ENCODE peak calls at places on chromosomes 12 and 14, in six cellular contexts. One of them, this sample, is unnamed.

GRCh38 chr12:106101798-106102197 is 37.0 kb downstream of the NUAK1 start:
- DNase-seq in SK-N-SH: no peak
- DNase-seq in A549: no peak
- DNase-seq in tibial nerve: no peak
- DNase-seq in esophagus muscularis mucosa: no peak
- DNase-seq in transverse colon: no peak
- DNase-seq in this sample: peak

GRCh38 chr12:48788852-48789775 is at the start of gene ADCY6:
- DNase-seq in SK-N-SH: peak
- DNase-seq in A549: peak
- DNase-seq in tibial nerve: peak
- DNase-seq in esophagus muscularis mucosa: no peak
- DNase-seq in transverse colon: peak
- DNase-seq in this sample: peak

GRCh38 chr14:92549096-92549852 is 35.7 kb downstream of the RIN3 start:
- DNase-seq in SK-N-SH: no peak
- DNase-seq in A549: no peak
- DNase-seq in tibial nerve: no peak
- DNase-seq in esophagus muscularis mucosa: no peak
- DNase-seq in transverse colon: no peak
- DNase-seq in this sample: no peak

GRCh38 chr14:61673305-61673704 is 22.0 kb upstream of the HIF1A start:
- DNase-seq in SK-N-SH: no peak
- DNase-seq in A549: no peak
- DNase-seq in tibial nerve: no peak
- DNase-seq in esophagus muscularis mucosa: no peak
- DNase-seq in transverse colon: no peak
- DNase-seq in this sample: no peak

GRCh38 chr12:105451211-105451610 is 120.7 kb downstream of the C12orf75 start:
- DNase-seq in SK-N-SH: no peak
- DNase-seq in A549: no peak
- DNase-seq in tibial nerve: peak
- DNase-seq in esophagus muscularis mucosa: no peak
- DNase-seq in transverse colon: no peak
- DNase-seq in this sample: no peak

GRCh38 chr12:70365648-70366518 is at the start of gene KCNMB4:
- DNase-seq in SK-N-SH: peak
- DNase-seq in A549: peak
- DNase-seq in tibial nerve: peak
- DNase-seq in esophagus muscularis mucosa: no peak
- DNase-seq in transverse colon: peak
- DNase-seq in this sample: peak

GRCh38 chr14:89833120-89833521 is 121.4 kb downstream of the EFCAB11 start:
- DNase-seq in SK-N-SH: no peak
- DNase-seq in A549: no peak
- DNase-seq in tibial nerve: no peak
- DNase-seq in esophagus muscularis mucosa: no peak
- DNase-seq in transverse colon: no peak
- DNase-seq in this sample: no peak

GRCh38 chr12:82818276-82819035 is 131.8 kb downstream of the TMTC2 start:
- DNase-seq in SK-N-SH: no peak
- DNase-seq in A549: no peak
- DNase-seq in tibial nerve: no peak
- DNase-seq in esophagus muscularis mucosa: no peak
- DNase-seq in transverse colon: no peak
- DNase-seq in this sample: no peak

GRCh38 chr12:77609016-77609415 is 221.7 kb upstream of the NAV3 start:
- DNase-seq in SK-N-SH: no peak
- DNase-seq in A549: no peak
- DNase-seq in tibial nerve: no peak
- DNase-seq in esophagus muscularis mucosa: no peak
- DNase-seq in transverse colon: no peak
- DNase-seq in this sample: no peak

DNA sequence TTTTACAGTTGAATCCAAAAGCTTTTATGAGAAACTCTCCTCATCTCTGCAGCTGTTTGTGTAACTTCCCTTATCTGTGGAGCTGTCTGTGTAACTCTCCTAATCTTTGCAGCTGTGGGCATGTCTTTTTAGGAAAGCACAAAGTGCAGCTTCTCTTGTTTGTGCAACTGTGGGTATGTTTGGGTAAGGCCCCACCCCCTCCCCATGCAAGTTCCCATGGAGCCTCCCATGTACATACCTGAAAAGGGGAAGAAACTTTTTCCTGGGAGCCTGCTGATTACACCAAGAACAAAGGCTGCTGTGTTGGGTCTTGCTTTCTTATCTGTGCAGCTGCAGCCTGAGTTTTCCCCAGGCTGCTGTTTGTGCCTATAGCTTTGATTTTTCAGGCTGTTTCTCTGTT is 42.7 kb upstream of the CDKN3 start:
- DNase-seq in SK-N-SH: no peak
- DNase-seq in A549: no peak
- DNase-seq in tibial nerve: no peak
- DNase-seq in esophagus muscularis mucosa: no peak
- DNase-seq in transverse colon: no peak
- DNase-seq in this sample: no peak
- TF ChIP-seq EP300 in SK-N-SH: no peak
- TF ChIP-seq EP300 in A549: no peak
- TF ChIP-seq EP300 in tibial nerve: no peak
- TF ChIP-seq EP300 in esophagus muscularis mucosa: no peak
- TF ChIP-seq EP300 in transverse colon: no peak
- TF ChIP-seq EP300 in this sample: no peak

GRCh38 chr12:94151577-94151976 is 3.2 kb downstream of the PLXNC1 start:
- DNase-seq in SK-N-SH: no peak
- DNase-seq in A549: no peak
- DNase-seq in tibial nerve: no peak
- DNase-seq in esophagus muscularis mucosa: no peak
- DNase-seq in transverse colon: peak
- DNase-seq in this sample: no peak

GRCh38 chr12:94148841-94149780 is 734 bp downstream of the PLXNC1 start:
- DNase-seq in SK-N-SH: peak
- DNase-seq in A549: peak
- DNase-seq in tibial nerve: no peak
- DNase-seq in esophagus muscularis mucosa: no peak
- DNase-seq in transverse colon: peak
- DNase-seq in this sample: peak

GRCh38 chr12:94149781-94150482 is 1.6 kb downstream of the PLXNC1 start:
- DNase-seq in SK-N-SH: peak
- DNase-seq in A549: peak
- DNase-seq in tibial nerve: no peak
- DNase-seq in esophagus muscularis mucosa: no peak
- DNase-seq in transverse colon: peak
- DNase-seq in this sample: peak

GRCh38 chr12:94152292-94153083 is 4.1 kb downstream of the PLXNC1 start:
- DNase-seq in SK-N-SH: no peak
- DNase-seq in A549: no peak
- DNase-seq in tibial nerve: no peak
- DNase-seq in esophagus muscularis mucosa: no peak
- DNase-seq in transverse colon: no peak
- DNase-seq in this sample: no peak

GRCh38 chr12:94150483-94151225 is 2.3 kb downstream of the PLXNC1 start:
- DNase-seq in SK-N-SH: peak
- DNase-seq in A549: no peak
- DNase-seq in tibial nerve: no peak
- DNase-seq in esophagus muscularis mucosa: no peak
- DNase-seq in transverse colon: peak
- DNase-seq in this sample: peak
- H3K4me3 ChIP-seq in SK-N-SH: no peak
- H3K4me3 ChIP-seq in A549: peak
- H3K4me3 ChIP-seq in tibial nerve: peak
- H3K4me3 ChIP-seq in esophagus muscularis mucosa: peak
- H3K4me3 ChIP-seq in transverse colon: peak
- H3K4me3 ChIP-seq in this sample: peak

GRCh38 chr12:50400638-50401382 is at the start of gene LARP4:
- DNase-seq in SK-N-SH: peak
- DNase-seq in A549: peak
- DNase-seq in tibial nerve: peak
- DNase-seq in esophagus muscularis mucosa: peak
- DNase-seq in transverse colon: peak
- DNase-seq in this sample: peak
- TF ChIP-seq EP300 in SK-N-SH: no peak
- TF ChIP-seq EP300 in A549: no peak
- TF ChIP-seq EP300 in tibial nerve: peak
- TF ChIP-seq EP300 in esophagus muscularis mucosa: no peak
- TF ChIP-seq EP300 in transverse colon: no peak
- TF ChIP-seq EP300 in this sample: no peak

GRCh38 chr14:24426912-24427536 is 2.4 kb downstream of the CBLN3 start:
- DNase-seq in SK-N-SH: no peak
- DNase-seq in A549: no peak
- DNase-seq in tibial nerve: no peak
- DNase-seq in esophagus muscularis mucosa: no peak
- DNase-seq in transverse colon: peak
- DNase-seq in this sample: peak
- H3K4me3 ChIP-seq in SK-N-SH: no peak
- H3K4me3 ChIP-seq in A549: no peak
- H3K4me3 ChIP-seq in tibial nerve: no peak
- H3K4me3 ChIP-seq in esophagus muscularis mucosa: no peak
- H3K4me3 ChIP-seq in transverse colon: no peak
- H3K4me3 ChIP-seq in this sample: no peak

This sample was measured in ovary.